ENCODE peak calls at places on chromosome 10, in ten cellular contexts. T, K, R, H, I, N, B, O, D and A are unnamed samples.

GRCh38 chr10:15719062-15719898 is 442 bp downstream of the ITGA8 start:
- DNase-seq in K (no peak), T (no peak), N (no peak), B (peak; percentile 37), R (peak; percentile 28), O (peak; percentile 40), D (no peak), H (no peak), I (peak; percentile 2), A (no peak)

GRCh38 chr10:132631348-132631735 is 93.8 kb downstream of the INPP5A start:
- DNase-seq in B (no peak), K (peak; percentile 78), R (no peak), H (peak; percentile 81), I (no peak), T (no peak), D (no peak), O (peak; percentile 67), N (peak; percentile 54), A (no peak)

GRCh38 chr10:88913803-88914202 is 33.8 kb downstream of the STAMBPL1 start:
- DNase-seq in H (no peak), N (no peak), R (no peak), K (no peak), O (no peak), D (no peak), I (no peak), T (no peak), B (no peak), A (no peak)

GRCh38 chr10:122249991-122250750 is 20.9 kb upstream of the BTBD16 start:
- DNase-seq in N (no peak), R (no peak), D (no peak), B (no peak), K (no peak), H (no peak), T (no peak), O (no peak), I (no peak), A (no peak)

GRCh38 chr10:132942740-132943554 is 577 bp upstream of the CFAP46 start:
- DNase-seq in B (no peak), R (no peak), N (no peak), K (no peak), T (no peak), I (no peak), D (no peak), O (peak; percentile 22), H (no peak), A (no peak)

GRCh38 chr10:2214035-2214434 is 476.7 kb upstream of the ADARB2 start:
- DNase-seq in B (no peak), H (no peak), K (no peak), D (no peak), I (peak; percentile 89), T (no peak), O (no peak), N (no peak), R (peak; percentile 7), A (no peak)

GRCh38 chr10:98131615-98132014 is 2.8 kb upstream of the R3HCC1L start:
- DNase-seq in D (no peak), H (no peak), O (no peak), T (no peak), I (no peak), N (no peak), R (no peak), K (no peak), B (no peak), A (no peak)

GRCh38 chr10:49617281-49618020 is 3.6 kb downstream of the CHAT start:
- DNase-seq in I (no peak), B (no peak), K (no peak), D (no peak), N (no peak), H (no peak), O (no peak), R (no peak), T (no peak), A (no peak)

GRCh38 chr10:90224791-90225566 is 523.6 kb downstream of the KIF20B start:
- DNase-seq in O (peak; percentile 52), D (no peak), H (no peak), N (no peak), K (no peak), B (no peak), T (no peak), R (no peak), I (no peak), A (no peak)

GRCh38 chr10:107616031-107616430 is 451.5 kb upstream of the SORCS1 start:
- DNase-seq in I (peak; percentile 51), O (no peak), D (no peak), K (no peak), T (no peak), R (no peak), B (no peak), H (no peak), N (no peak), A (no peak)